ENCODE peak calls at places on chromosomes 6 and 20, in four cellular contexts. O is K562, D is HepG2, P is GM12878. L is an unnamed sample.

GRCh38 chr6:55822005-55822404 is 53.4 kb downstream of the BMP5 start:
- DNase-seq in O (no peak), D (peak), P (no peak), L (no peak)

GRCh38 chr6:55841341-55841740 is 34.0 kb downstream of the BMP5 start:
- DNase-seq in O (no peak), D (no peak), P (no peak), L (no peak)

GRCh38 chr6:7264041-7264440 is 49.0 kb downstream of the SSR1 start:
- DNase-seq in O (no peak), D (no peak), P (no peak), L (no peak)

GRCh38 chr6:37452522-37452921 is 19.5 kb downstream of the CMTR1 start:
- DNase-seq in O (no peak), D (no peak), P (no peak), L (no peak)

GRCh38 chr6:32622545-32623401 is 14.4 kb upstream of the HLA-DQA1 start:
- DNase-seq in O (peak), D (peak), P (peak), L (peak)

GRCh38 chr6:6333498-6333897 is 13.0 kb upstream of the F13A1 start:
- DNase-seq in O (no peak), D (no peak), P (no peak), L (no peak)

GRCh38 chr6:169650959-169651292 is 50.9 kb downstream of the WDR27 start:
- DNase-seq in O (no peak), D (no peak), P (no peak), L (no peak)

GRCh38 chr20:58702161-58702510 is 9.5 kb downstream of the NPEPL1 start:
- DNase-seq in O (no peak), D (no peak), P (no peak), L (no peak)

GRCh38 chr6:15176816-15177215 is 69.1 kb upstream of the JARID2 start:
- DNase-seq in O (no peak), D (no peak), P (no peak), L (no peak)

GRCh38 chr20:9363673-9364072 is 150.7 kb upstream of the LAMP5 start:
- DNase-seq in O (peak), D (no peak), P (no peak), L (no peak)

GRCh38 chr6:7446056-7446455 is 56.4 kb downstream of the RIOK1 start:
- DNase-seq in O (no peak), D (no peak), P (no peak), L (no peak)

GRCh38 chr20:15199698-15200097 is 862.3 kb upstream of the FLRT3 start:
- DNase-seq in O (no peak), D (no peak), P (no peak), L (no peak)

GRCh38 chr6:34272022-34272926 is 23.5 kb upstream of the SMIM29 start:
- DNase-seq in O (peak), D (peak), P (no peak), L (no peak)

GRCh38 chr6:164749126-164749758 is 560.2 kb downstream of the C6orf118 start:
- DNase-seq in O (no peak), D (no peak), P (no peak), L (no peak)

GRCh38 chr20:17742426-17743130 is 42.8 kb downstream of the BANF2 start:
- DNase-seq in O (no peak), D (no peak), P (no peak), L (no peak)

GRCh38 chr20:44039147-44039546 is 124.5 kb downstream of the TOX2 start:
- DNase-seq in O (no peak), D (no peak), P (no peak), L (no peak)

GRCh38 chr6:168196385-168196860 is 117.4 kb upstream of the FRMD1 start:
- DNase-seq in O (no peak), D (peak), P (no peak), L (no peak)

GRCh38 chr6:44177691-44178423 is 19.2 kb downstream of the CAPN11 start:
- DNase-seq in O (no peak), D (no peak), P (no peak), L (no peak)
- TF ChIP-seq TARDBP in O (no peak), D (no peak), P (no peak), L (no peak)

GRCh38 chr20:20212675-20213096 is 155.2 kb upstream of the INSM1 start:
- DNase-seq in O (no peak), D (no peak), P (no peak), L (no peak)
- TF ChIP-seq FOXK2 in O (no peak), D (no peak), P (no peak), L (no peak)

GRCh38 chr20:35004749-35005462 is 49.2 kb downstream of the MYH7B start:
- DNase-seq in O (no peak), D (no peak), P (no peak), L (no peak)

GRCh38 chr20:35004051-35004725 is 48.5 kb downstream of the MYH7B start:
- DNase-seq in O (no peak), D (no peak), P (no peak), L (no peak)

GRCh38 chr20:35006009-35006408 is 50.3 kb downstream of the MYH7B start:
- DNase-seq in O (no peak), D (no peak), P (no peak), L (no peak)

GRCh38 chr20:35006531-35006971 is 50.9 kb downstream of the MYH7B start:
- DNase-seq in O (no peak), D (no peak), P (no peak), L (no peak)

GRCh38 chr20:35005463-35005961 is 49.8 kb downstream of the MYH7B start:
- DNase-seq in O (no peak), D (no peak), P (no peak), L (no peak)
- TF ChIP-seq TARDBP in O (no peak), D (no peak), P (no peak), L (no peak)

DNA sequence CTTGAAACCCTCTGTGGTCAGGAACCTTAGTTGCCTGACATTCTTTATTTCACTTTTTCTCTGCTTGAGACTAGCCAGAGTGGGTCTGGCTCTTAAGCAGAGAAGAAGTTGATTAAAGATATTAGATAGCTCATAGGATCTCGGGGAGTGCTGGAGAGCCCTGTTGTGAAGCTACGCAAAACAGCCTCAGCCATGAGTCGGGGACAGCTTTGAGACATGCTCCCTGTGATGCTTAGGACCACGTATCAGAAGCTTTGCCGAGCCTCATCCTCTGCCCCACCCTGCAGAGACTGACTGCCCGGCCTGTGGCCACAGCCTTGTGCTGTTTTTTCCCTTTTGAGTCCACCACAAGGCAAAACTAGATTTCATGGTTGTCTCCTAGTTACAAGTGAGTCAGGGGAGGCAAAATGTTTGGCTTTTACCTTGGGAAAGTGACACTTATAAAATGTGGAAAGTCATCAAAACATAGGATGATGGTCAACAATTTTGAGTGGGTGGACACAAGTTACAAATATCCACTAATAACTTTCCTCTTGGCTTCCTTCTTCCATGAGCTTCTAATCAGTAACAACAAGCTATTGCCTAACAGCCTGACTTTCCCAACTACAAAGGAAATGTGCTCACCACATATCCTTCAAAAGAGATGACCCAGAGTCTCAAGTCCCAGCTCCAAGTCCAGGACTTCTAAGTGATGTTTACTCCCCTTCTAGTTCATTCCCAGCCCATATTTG is 108.4 kb downstream of the JAG1 start:
- DNase-seq in O (no peak), D (peak), P (no peak), L (no peak)
- TF ChIP-seq FOXK2 in O (no peak), D (peak), P (no peak), L (no peak)

GRCh38 chr6:49606696-49607390 is 29.8 kb downstream of the RHAG start:
- DNase-seq in O (peak), D (peak), P (peak), L (peak)
- TF ChIP-seq TARDBP in O (no peak), D (no peak), P (no peak), L (no peak)

GRCh38 chr6:52820198-52820597 is 16.6 kb upstream of the GSTA1 start:
- DNase-seq in O (no peak), D (no peak), P (no peak), L (no peak)

DNA sequence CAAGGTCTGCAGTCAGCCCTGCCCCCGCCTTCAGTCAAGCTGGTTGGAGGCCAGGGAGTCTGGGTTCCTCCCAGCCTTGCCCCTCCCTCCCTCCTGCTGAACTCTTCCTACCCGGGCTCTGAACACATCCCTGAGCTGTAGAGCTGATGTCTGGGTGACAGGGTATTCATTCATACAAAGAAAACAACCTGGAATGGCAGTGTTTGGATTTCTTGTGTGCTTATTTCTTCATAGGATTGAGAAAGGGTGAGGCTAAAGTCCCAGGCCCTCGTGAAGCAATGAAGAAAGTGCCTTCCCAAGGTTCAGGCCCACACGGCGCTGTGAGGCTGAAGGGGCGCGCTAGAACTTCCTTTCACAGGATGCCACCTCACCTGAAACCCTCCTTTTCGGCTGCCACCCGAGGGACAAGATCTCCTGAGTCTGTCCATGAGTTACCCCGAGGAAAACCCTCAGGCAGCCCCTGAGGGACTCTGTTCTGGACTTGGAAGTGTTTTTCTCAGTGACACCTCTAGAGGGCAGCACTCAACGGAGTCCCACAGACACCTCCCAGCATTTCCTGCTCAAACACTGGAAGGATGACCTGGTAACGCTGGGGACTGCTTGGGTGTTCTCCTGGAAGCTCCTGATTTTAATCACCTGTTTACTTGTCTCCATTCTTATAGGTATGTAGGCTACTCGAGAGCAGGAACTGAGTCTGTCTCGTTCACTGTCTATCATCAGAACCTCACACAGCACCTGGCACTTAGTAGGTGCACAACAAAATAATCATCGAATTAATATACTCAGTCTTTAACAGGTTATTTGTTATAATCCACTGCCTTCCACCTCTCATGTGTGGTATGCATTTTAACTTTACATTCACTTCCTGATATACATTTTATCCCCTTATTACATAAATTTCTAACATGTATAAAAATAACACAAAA is 11.8 kb upstream of the GSTA1 start:
- DNase-seq in O (peak), D (peak), P (no peak), L (peak)
- TF ChIP-seq FOXK2 in O (no peak), D (no peak), P (no peak), L (no peak)

GRCh38 chr20:40494238-40494637 is 194.8 kb downstream of the MAFB start:
- DNase-seq in O (no peak), D (no peak), P (no peak), L (no peak)

GRCh38 chr20:40489886-40490285 is 199.2 kb downstream of the MAFB start:
- DNase-seq in O (no peak), D (no peak), P (no peak), L (no peak)

GRCh38 chr20:40497781-40498691 is 191.0 kb downstream of the MAFB start:
- DNase-seq in O (peak), D (no peak), P (peak), L (no peak)

GRCh38 chr20:40493071-40493470 is 196.0 kb downstream of the MAFB start:
- DNase-seq in O (no peak), D (no peak), P (no peak), L (no peak)

GRCh38 chr20:40493551-40493950 is 195.5 kb downstream of the MAFB start:
- DNase-seq in O (no peak), D (no peak), P (no peak), L (no peak)
- TF ChIP-seq TARDBP in O (no peak), D (no peak), P (no peak), L (no peak)

DNA sequence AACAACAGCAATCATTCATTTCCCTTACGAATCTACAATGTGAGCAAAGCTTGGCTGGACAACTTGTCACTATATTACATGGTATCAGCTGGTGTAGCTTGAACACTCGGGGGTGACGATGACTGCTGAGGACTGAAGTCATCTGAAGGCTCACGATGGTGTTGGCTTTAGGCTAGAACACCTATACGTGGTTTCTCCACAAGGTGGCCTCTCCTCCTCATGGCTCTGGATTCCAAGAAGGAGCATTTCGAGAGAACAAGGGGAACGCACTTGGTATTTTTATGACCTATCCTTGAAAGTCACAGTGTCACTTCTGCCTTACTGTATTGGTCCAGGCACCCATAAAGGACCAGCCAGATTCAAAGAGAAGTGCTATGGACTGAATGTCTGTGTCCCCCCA is 37.5 kb upstream of the ADGRF1 start:
- DNase-seq in O (peak), D (no peak), P (no peak), L (peak)
- TF ChIP-seq FOXK2 in O (no peak), D (no peak), P (no peak), L (no peak)

GRCh38 chr20:3813758-3814581 is 6.4 kb upstream of the AP5S1 start:
- DNase-seq in O (no peak), D (no peak), P (no peak), L (no peak)

GRCh38 chr20:3818155-3819151 is 1.9 kb upstream of the AP5S1 start:
- DNase-seq in O (peak), D (peak), P (no peak), L (peak)

GRCh38 chr20:3814928-3815495 is 5.3 kb upstream of the AP5S1 start:
- DNase-seq in O (no peak), D (no peak), P (no peak), L (no peak)

GRCh38 chr20:3812975-3813599 is 7.3 kb upstream of the AP5S1 start:
- DNase-seq in O (no peak), D (no peak), P (no peak), L (no peak)

DNA sequence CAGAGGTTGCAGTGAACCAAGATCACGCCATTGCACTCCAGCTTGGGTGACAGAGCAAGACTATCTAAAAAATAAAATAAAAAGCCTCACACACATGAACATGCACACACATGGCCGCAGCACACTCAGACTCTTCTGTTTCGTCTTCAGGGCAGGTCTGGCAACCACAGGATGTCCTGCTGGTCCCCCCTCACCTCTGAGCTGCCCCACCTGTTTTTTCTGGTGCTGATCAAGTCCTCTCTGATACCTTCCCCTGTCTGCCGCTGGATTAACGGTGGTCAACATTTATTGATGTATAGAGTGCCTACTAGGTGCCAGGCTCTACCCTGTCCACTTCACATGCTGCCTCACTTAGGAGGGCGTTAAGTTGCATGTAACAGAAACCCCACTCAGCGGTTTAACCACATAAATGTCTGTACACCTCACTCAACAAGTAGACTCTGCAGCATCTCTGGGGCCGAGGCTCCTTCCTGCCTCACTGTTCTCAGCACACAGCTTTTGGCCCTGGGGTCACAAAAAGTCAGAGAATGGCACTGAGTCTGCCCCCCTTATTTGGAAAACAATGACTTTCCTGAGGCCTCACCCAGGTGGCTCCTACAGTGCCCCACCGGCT is 4.5 kb upstream of the AP5S1 start:
- DNase-seq in O (no peak), D (no peak), P (no peak), L (no peak)
- TF ChIP-seq TARDBP in O (no peak), D (no peak), P (no peak), L (no peak)

L was measured in HEK293T.